ENCODE peak calls at places on chromosomes 7 and 10, in four cellular contexts. I is A549, V is GM12878, L is H1. A is an unnamed sample.

GRCh38 chr7:29538322-29538874 is 25.2 kb upstream of the PRR15 start:
- DNase-seq in L (no peak), I (no peak), V (no peak), A (no peak)

GRCh38 chr7:114083714-114084113 is 164.9 kb upstream of the PPP1R3A start:
- DNase-seq in V (no peak), L (no peak), I (no peak), A (no peak)

GRCh38 chr7:36279251-36279925 is 110.3 kb upstream of the ANLN start:
- DNase-seq in V (no peak), I (no peak), L (peak; percentile 39), A (no peak)

GRCh38 chr10:4488924-4489323 is 337.1 kb upstream of the AKR1E2 start:
- DNase-seq in V (no peak), I (no peak), L (no peak), A (no peak)

GRCh38 chr10:14605231-14605925 is 169.3 kb downstream of the FAM107B start:
- DNase-seq in L (no peak), I (peak; percentile 75), V (peak; percentile 87), A (peak; percentile 29)

GRCh38 chr10:44043646-44044368 is 341.1 kb downstream of the CXCL12 start:
- DNase-seq in L (peak; percentile 8), V (no peak), I (no peak), A (no peak)

GRCh38 chr7:120185940-120186682 is 86.9 kb upstream of the KCND2 start:
- DNase-seq in I (no peak), L (no peak), V (no peak), A (no peak)

GRCh38 chr7:82036146-82036886 is 266.5 kb upstream of the HGF start:
- DNase-seq in V (no peak), L (no peak), I (no peak), A (no peak)

GRCh38 chr7:36079446-36080025 is 73.5 kb upstream of the EEPD1 start:
- DNase-seq in V (no peak), I (peak; percentile 32), L (no peak), A (no peak)

GRCh38 chr7:116227678-116228239 is 17.4 kb downstream of the TES start:
- DNase-seq in L (no peak), I (no peak), V (no peak), A (no peak)

GRCh38 chr7:10940748-10941358 is 32.8 kb upstream of the PHF14 start:
- DNase-seq in V (no peak), I (no peak), L (no peak), A (peak; percentile 18)

GRCh38 chr7:39459606-39460090 is 106.6 kb upstream of the YAE1 start:
- DNase-seq in L (no peak), V (no peak), I (no peak), A (no peak)

GRCh38 chr10:114087655-114088054 is 44.0 kb downstream of the ADRB1 start:
- DNase-seq in I (no peak), V (no peak), L (no peak), A (no peak)

GRCh38 chr10:114084225-114084624 is 40.6 kb downstream of the ADRB1 start:
- DNase-seq in I (no peak), L (no peak), V (no peak), A (peak; percentile 15)

GRCh38 chr10:114081911-114082583 is 38.4 kb downstream of the ADRB1 start:
- DNase-seq in V (no peak), L (no peak), I (no peak), A (no peak)

GRCh38 chr10:114083040-114083439 is 39.4 kb downstream of the ADRB1 start:
- DNase-seq in L (no peak), V (no peak), I (peak; percentile 40), A (no peak)

DNA sequence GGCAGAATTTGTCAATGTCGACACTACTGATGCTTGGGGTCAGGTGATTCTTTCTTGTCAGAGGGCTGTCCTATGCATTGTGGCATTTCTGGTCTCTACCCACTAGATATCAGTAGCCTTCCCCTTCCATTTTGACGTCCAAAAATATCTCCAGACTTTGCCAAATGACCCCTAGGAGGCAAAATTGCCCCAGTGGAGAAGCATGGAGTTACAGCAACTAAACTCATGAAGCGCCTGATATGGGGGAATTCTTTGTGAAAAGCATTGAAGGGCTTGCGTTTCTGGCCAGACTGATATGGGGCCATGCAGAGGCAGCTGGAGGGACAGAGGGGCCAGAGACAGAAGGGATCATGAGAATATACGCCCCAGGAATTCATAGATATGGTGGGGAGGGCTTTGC is 43.6 kb downstream of the ADRB1 start:
- DNase-seq in L (no peak), V (no peak), I (no peak), A (no peak)
- TF ChIP-seq CTCF in L (peak; percentile 75), V (no peak), I (no peak), A (peak; percentile 29)

GRCh38 chr10:74738543-74738942 is 87.9 kb upstream of the KAT6B start:
- DNase-seq in L (no peak), V (no peak), I (no peak), A (peak; percentile 76)

GRCh38 chr10:74743401-74743800 is 83.0 kb upstream of the KAT6B start:
- DNase-seq in I (no peak), V (no peak), L (no peak), A (no peak)

GRCh38 chr10:74736029-74736428 is 90.4 kb upstream of the KAT6B start:
- DNase-seq in L (no peak), I (no peak), V (no peak), A (no peak)

GRCh38 chr10:74738052-74738451 is 88.3 kb upstream of the KAT6B start:
- DNase-seq in V (peak; percentile 79), L (no peak), I (no peak), A (peak; percentile 92)

GRCh38 chr10:74738985-74739567 is 87.3 kb upstream of the KAT6B start:
- DNase-seq in L (peak; percentile 45), I (peak; percentile 17), V (peak; percentile 94), A (peak; percentile 97)
- TF ChIP-seq MAX in L (peak; percentile 60), I (no peak), V (no peak), A (peak; percentile 96)

GRCh38 chr10:57716884-57717283 is 550.8 kb downstream of the IPMK start:
- DNase-seq in L (no peak), I (peak; percentile 54), V (no peak), A (peak; percentile 8)
- TF ChIP-seq CTCF in L (peak; percentile 51), I (peak; percentile 61), V (no peak), A (peak; percentile 12)

GRCh38 chr7:135411098-135411497 is 98.8 kb downstream of the CNOT4 start:
- DNase-seq in V (no peak), I (no peak), L (no peak), A (no peak)

GRCh38 chr7:135410546-135410942 is 99.4 kb downstream of the CNOT4 start:
- DNase-seq in I (no peak), V (no peak), L (no peak), A (no peak)

GRCh38 chr7:135416431-135416830 is 93.5 kb downstream of the CNOT4 start:
- DNase-seq in I (no peak), L (no peak), V (no peak), A (no peak)

GRCh38 chr7:135414208-135414607 is 95.7 kb downstream of the CNOT4 start:
- DNase-seq in I (no peak), V (no peak), L (no peak), A (no peak)

DNA sequence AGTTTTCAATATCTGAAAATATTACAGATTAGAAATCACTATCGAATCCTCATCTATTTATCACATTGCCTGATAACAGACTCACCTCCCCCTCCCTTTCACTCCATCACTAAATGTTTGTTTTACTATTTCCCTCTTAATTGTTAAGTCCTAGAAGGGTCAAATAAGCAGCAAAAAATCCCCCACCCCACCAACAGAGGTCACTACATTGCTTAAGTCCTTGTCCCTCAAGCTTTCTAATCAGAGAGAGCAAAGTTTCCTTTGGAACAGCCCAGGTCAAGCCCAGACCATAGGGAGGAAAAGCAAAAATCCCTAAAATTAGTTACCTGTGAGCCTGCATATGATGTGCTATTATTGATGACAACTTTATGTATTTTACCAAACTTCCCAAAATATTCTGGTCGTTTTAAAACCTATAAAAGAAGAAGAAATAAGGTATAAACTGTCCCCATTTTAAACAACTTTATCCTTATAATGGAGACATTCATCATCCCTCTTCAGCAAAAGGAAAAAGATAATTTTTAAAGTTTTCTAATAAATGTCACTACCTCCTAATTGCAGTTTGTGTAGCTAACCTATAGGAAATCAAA is 95.0 kb downstream of the CNOT4 start:
- DNase-seq in I (peak; percentile 83), L (peak; percentile 72), V (no peak), A (peak; percentile 84)
- TF ChIP-seq MAX in I (no peak), L (no peak), V (no peak), A (no peak)

GRCh38 chr10:104301907-104302690 is 33.1 kb downstream of the GSTO2 start:
- DNase-seq in I (no peak), L (no peak), V (no peak), A (no peak)
- TF ChIP-seq CTCF in I (no peak), L (no peak), V (no peak), A (no peak)

GRCh38 chr7:92075455-92076158 is 58.7 kb downstream of the CYP51A1 start:
- DNase-seq in I (no peak), V (peak; percentile 13), L (no peak), A (no peak)

GRCh38 chr7:92072708-92073107 is 61.6 kb downstream of the CYP51A1 start:
- DNase-seq in L (no peak), I (no peak), V (no peak), A (no peak)

GRCh38 chr7:92076509-92076908 is 57.8 kb downstream of the CYP51A1 start:
- DNase-seq in V (no peak), I (no peak), L (no peak), A (no peak)

GRCh38 chr7:92071032-92071431 is 63.2 kb downstream of the CYP51A1 start:
- DNase-seq in L (no peak), I (no peak), V (no peak), A (no peak)
- TF ChIP-seq MAX in L (no peak), I (no peak), V (no peak), A (no peak)

DNA sequence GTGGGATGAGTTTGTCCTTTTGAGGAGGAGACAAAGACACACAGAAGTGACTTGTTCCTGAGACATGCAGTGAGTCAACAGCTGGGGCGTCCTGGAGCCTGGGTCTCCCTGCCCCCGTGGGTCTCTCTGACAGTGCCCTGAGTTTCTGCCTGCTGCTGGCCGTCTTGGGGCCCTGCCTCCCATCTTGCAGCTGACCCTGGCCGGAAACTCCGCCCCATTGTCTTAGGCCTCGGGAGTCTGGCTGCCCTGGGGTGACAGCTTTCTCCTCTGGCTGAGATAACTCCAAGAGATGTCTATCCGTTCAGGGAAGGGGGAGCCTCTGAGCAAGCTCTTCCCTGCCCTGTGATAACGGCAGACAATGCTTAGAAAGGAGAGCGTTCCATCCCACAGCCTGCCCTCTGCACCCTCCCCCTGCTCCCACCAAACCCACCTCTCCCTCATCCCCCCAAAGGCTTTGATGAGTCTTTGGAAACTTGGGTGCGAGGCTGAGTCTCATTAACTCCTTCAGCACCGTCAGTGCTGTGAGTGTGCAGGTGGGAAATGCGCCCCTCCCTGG is 69.5 kb upstream of the PODXL start:
- DNase-seq in L (peak; percentile 76), I (peak; percentile 87), V (no peak), A (no peak)
- TF ChIP-seq CTCF in L (no peak), I (peak; percentile 10), V (no peak), A (no peak)

GRCh38 chr7:107315821-107316220 is 147.0 kb downstream of the HBP1 start:
- DNase-seq in V (no peak), I (no peak), L (no peak), A (no peak)
- TF ChIP-seq MAX in V (no peak), I (no peak), L (no peak), A (no peak)

A was measured in NB4.